ENCODE peak calls at places on chromosomes 5 and 9, in nine cellular contexts. M, F, D, A, O, K, J, W and B are unnamed samples.

GRCh38 chr5:123700624-123701023 is 188.6 kb downstream of the CSNK1G3 start:
- DNase-seq in K (no peak), O (peak), W (no peak), M (peak), D (no peak), F (no peak), A (no peak), J (peak), B (peak)

GRCh38 chr5:126920291-126920690 is 110.1 kb downstream of the MARCHF3 start:
- DNase-seq in K (no peak), D (no peak), J (peak), A (no peak), M (peak), F (no peak), O (no peak), W (no peak), B (no peak)

GRCh38 chr9:119227422-119227821 is 141.8 kb downstream of the BRINP1 start:
- DNase-seq in A (no peak), J (no peak), D (no peak), M (no peak), W (no peak), F (no peak), O (no peak), K (no peak), B (no peak)

GRCh38 chr9:128162215-128163026 is 2.4 kb downstream of the BBLN start:
- DNase-seq in A (no peak), J (no peak), F (no peak), W (peak), M (peak), O (no peak), D (no peak), K (no peak), B (no peak)

GRCh38 chr5:55540024-55540423 is 5.3 kb upstream of the PLPP1 start:
- DNase-seq in W (no peak), M (peak), D (no peak), O (no peak), A (no peak), F (no peak), K (no peak), J (peak), B (no peak)

GRCh38 chr9:21970800-21971620 is 23.2 kb downstream of the CDKN2A start:
- DNase-seq in W (no peak), A (no peak), M (no peak), D (no peak), J (no peak), O (no peak), K (no peak), F (no peak), B (no peak)

GRCh38 chr9:90546200-90546599 is 96.4 kb downstream of the DIRAS2 start:
- DNase-seq in F (no peak), O (peak), K (peak), D (no peak), J (peak), W (peak), A (peak), M (peak), B (no peak)

GRCh38 chr5:170307575-170308465 is 10.2 kb upstream of the LCP2 start:
- DNase-seq in K (no peak), M (peak), A (peak), D (no peak), O (peak), J (peak), F (no peak), W (no peak), B (no peak)

GRCh38 chr5:119275873-119276214 is 80.0 kb upstream of the TNFAIP8 start:
- DNase-seq in J (no peak), F (peak), D (no peak), O (no peak), A (no peak), M (no peak), W (no peak), K (no peak), B (no peak)

GRCh38 chr9:99011161-99011709 is 67.5 kb downstream of the COL15A1 start:
- DNase-seq in J (peak), O (peak), M (peak), D (no peak), K (no peak), W (no peak), A (peak), F (no peak), B (no peak)

GRCh38 chr5:20556364-20556763 is 568.4 kb upstream of the CDH18 start:
- DNase-seq in D (no peak), W (no peak), M (peak), J (no peak), O (peak), A (no peak), F (no peak), K (no peak), B (no peak)

GRCh38 chr9:92032891-92033290 is 82.3 kb downstream of the SPTLC1 start:
- DNase-seq in M (no peak), J (no peak), F (no peak), A (no peak), O (no peak), K (no peak), W (no peak), D (no peak), B (no peak)

GRCh38 chr9:135655317-135656003 is 7.6 kb upstream of the LCN9 start:
- DNase-seq in D (no peak), M (no peak), F (no peak), A (no peak), W (no peak), J (no peak), K (no peak), O (no peak), B (no peak)